ENCODE peak calls at places on chromosomes 13 and 19, in ten cellular contexts. O, U, V, R, S, F, M, B, W and C are unnamed samples.
A peak's percentile ranks its signal among the peaks of the same experiment; 100 is the strongest.

GRCh38 chr19:2775556-2776430 is 7.3 kb downstream of the SGTA start:
- DNase-seq in B (no peak), W (peak; percentile 81), V (peak; percentile 54), R (peak; percentile 85), F (peak; percentile 86), M (peak; percentile 19), U (peak; percentile 65), S (peak; percentile 33), O (peak; percentile 72), C (no peak)

GRCh38 chr13:73596382-73596781 is 537.6 kb downstream of the KLF5 start:
- DNase-seq in O (no peak), B (no peak), V (no peak), U (no peak), S (no peak), R (no peak), W (no peak), F (no peak), M (no peak), C (no peak)

GRCh38 chr19:3790941-3791340 is 4.8 kb upstream of the MATK start:
- DNase-seq in F (no peak), W (no peak), O (no peak), V (no peak), M (no peak), U (no peak), R (no peak), B (no peak), S (no peak), C (no peak)

GRCh38 chr19:58395979-58396627 is 647 bp downstream of the RNF225 start:
- DNase-seq in M (no peak), W (no peak), O (no peak), S (no peak), F (peak; percentile 32), R (no peak), U (no peak), V (peak; percentile 35), B (no peak), C (no peak)

GRCh38 chr19:18123819-18124218 is 26.2 kb downstream of the MAST3 start:
- DNase-seq in V (no peak), R (no peak), B (no peak), W (no peak), O (no peak), M (no peak), S (no peak), U (no peak), F (no peak), C (no peak)

GRCh38 chr19:40578442-40578908 is 1.8 kb downstream of the SHKBP1 start:
- DNase-seq in U (no peak), M (peak; percentile 58), B (peak; percentile 43), S (no peak), R (peak; percentile 47), O (peak; percentile 42), F (peak; percentile 40), V (peak; percentile 57), W (no peak), C (no peak)

GRCh38 chr19:339262-339887 is 5.2 kb downstream of the MIER2 start:
- DNase-seq in S (no peak), W (no peak), U (peak; percentile 6), R (no peak), B (no peak), O (peak; percentile 43), F (peak; percentile 60), V (no peak), M (no peak), C (no peak)

GRCh38 chr19:33794578-33795369 is 1.9 kb upstream of the KCTD15 start:
- DNase-seq in R (no peak), V (peak; percentile 50), W (no peak), B (no peak), U (no peak), S (no peak), F (peak; percentile 29), M (peak; percentile 26), O (peak; percentile 57), C (no peak)

GRCh38 chr13:30698023-30698422 is 37.3 kb upstream of the ALOX5AP start:
- DNase-seq in S (no peak), O (peak; percentile 60), R (no peak), B (no peak), V (peak; percentile 54), W (no peak), U (no peak), F (peak; percentile 86), M (peak; percentile 35), C (no peak)

GRCh38 chr13:61316647-61317046 is 99.0 kb downstream of the PCDH20 start:
- DNase-seq in B (peak; percentile 1), W (no peak), S (no peak), V (no peak), M (no peak), R (no peak), U (no peak), O (no peak), F (no peak), C (no peak)

GRCh38 chr13:23671367-23671766 is 101.2 kb downstream of the TNFRSF19 start:
- DNase-seq in W (no peak), U (no peak), B (no peak), O (peak; percentile 25), R (no peak), S (no peak), F (peak; percentile 73), M (no peak), V (no peak), C (no peak)

GRCh38 chr13:114067381-114067885 is 65.0 kb downstream of the RASA3 start:
- DNase-seq in O (peak; percentile 60), B (peak; percentile 92), M (peak; percentile 29), S (no peak), F (peak; percentile 91), V (peak; percentile 45), R (no peak), W (no peak), U (peak; percentile 25), C (peak; percentile 80)

GRCh38 chr13:114070098-114070799 is 62.2 kb downstream of the RASA3 start:
- DNase-seq in F (no peak), U (peak; percentile 27), S (no peak), W (peak; percentile 67), M (no peak), R (no peak), V (no peak), O (no peak), B (no peak), C (no peak)

GRCh38 chr13:114067886-114068722 is 64.3 kb downstream of the RASA3 start:
- DNase-seq in O (no peak), M (no peak), V (no peak), B (peak; percentile 84), U (peak; percentile 49), S (no peak), R (no peak), F (no peak), W (peak; percentile 82), C (no peak)

GRCh38 chr13:114069376-114070097 is 62.9 kb downstream of the RASA3 start:
- DNase-seq in R (no peak), O (no peak), F (no peak), B (no peak), W (peak; percentile 50), M (no peak), S (no peak), U (peak; percentile 26), V (no peak), C (no peak)

GRCh38 chr13:114068723-114069322 is 63.6 kb downstream of the RASA3 start:
- DNase-seq in R (no peak), U (peak; percentile 35), B (no peak), S (no peak), W (peak; percentile 82), V (peak; percentile 86), M (peak; percentile 85), F (peak; percentile 85), O (peak; percentile 86), C (peak; percentile 16)
- H3K4me3 ChIP-seq in R (no peak overlapping the region), U (no peak overlapping the region), B (no peak overlapping the region), S (no peak overlapping the region), W (peak overlapping the region; percentile 3), V (no peak overlapping the region), M (no peak overlapping the region), F (no peak overlapping the region), O (no peak overlapping the region), C (no peak overlapping the region)

DNA sequence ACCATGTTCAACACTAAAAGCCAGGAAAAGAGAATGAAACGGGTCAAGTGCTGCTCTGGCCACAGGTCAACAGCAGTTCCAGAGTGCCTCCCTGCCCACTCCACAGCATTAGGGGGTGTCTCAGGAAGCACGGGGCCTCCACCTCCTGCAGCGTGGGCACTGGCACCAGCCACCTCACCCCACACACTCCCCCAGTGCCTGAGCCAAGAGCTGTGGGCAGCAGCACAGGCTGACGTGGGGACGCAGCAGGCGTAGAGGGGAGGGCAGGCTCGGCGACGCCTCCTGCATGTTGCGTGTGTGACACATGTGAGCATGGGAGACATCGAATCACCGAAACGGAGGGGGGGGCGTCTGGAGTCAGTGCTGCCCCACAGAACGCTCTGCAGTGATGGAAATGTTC is 21.4 kb upstream of the TMEM160 start:
- DNase-seq in U (no peak), M (no peak), F (no peak), S (no peak), W (peak; percentile 47), O (no peak), B (no peak), V (no peak), R (no peak), C (no peak)
- TF ChIP-seq CTCF in U (no peak), M (no peak), F (no peak), S (no peak), W (no peak), O (no peak), B (no peak), V (no peak), R (no peak), C (no peak)

DNA sequence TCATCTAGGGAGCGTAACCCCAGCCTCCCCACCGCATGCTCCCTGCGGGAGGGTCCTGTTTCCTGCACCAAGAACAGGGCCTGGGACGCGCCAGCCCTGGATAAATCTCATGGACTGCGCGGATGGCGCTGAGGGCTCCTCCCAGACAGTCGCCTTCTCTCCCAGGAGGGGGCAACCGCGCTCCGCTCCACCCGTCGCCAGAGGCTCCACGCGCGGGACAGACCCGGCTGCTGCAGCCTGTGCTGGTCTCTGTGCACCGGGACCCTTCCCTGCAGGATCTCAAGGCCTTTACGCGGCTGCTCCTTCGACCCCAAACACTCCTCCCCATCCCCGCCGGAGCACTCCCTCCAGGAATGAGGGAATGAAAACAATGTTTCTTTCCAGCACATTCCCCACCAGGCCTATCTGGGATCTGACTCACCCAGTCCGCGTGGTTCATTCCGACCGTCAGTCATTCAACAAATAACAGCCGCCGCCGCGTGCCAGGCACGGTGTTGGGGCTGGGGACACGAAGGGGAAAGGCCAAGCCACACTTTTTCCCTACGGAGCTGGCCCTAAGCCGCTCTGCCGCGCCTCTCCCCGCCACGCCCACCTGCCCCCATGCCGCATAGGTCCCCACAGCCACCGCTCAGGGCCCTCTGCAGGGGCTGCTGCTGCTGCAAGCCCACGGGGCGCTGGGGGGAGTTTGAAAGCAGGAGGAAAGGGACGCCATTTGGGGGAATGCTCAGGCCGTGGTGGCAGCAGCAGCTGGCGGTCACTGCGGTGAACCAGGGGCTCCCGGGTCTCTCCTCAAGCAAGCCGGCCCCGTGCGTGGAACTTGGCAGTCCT is 6.0 kb downstream of the PNMA8B start:
- DNase-seq in O (peak; percentile 60), R (peak; percentile 45), W (peak; percentile 82), U (no peak), S (no peak), M (peak; percentile 70), F (peak; percentile 69), B (no peak), V (peak; percentile 81), C (no peak)
- H3K4me3 ChIP-seq in O (no peak overlapping the region), R (peak overlapping the region; percentile 3), W (peak overlapping the region; percentile 3), U (no peak overlapping the region), S (no peak overlapping the region), M (no peak overlapping the region), F (no peak overlapping the region), B (no peak overlapping the region), V (no peak overlapping the region), C (no peak overlapping the region)

GRCh38 chr19:28314771-28315170 is 898.2 kb downstream of the UQCRFS1 start:
- DNase-seq in M (no peak), W (no peak), U (no peak), O (no peak), R (no peak), V (no peak), S (no peak), B (no peak), F (no peak), C (no peak)
- TF ChIP-seq CTCF in M (no peak), W (no peak), U (no peak), O (no peak), R (no peak), V (no peak), S (no peak), B (no peak), F (no peak), C (no peak)